ENCODE peak calls at places on chromosomes 3 and 15, in four cellular contexts. L is stomach, T is NCI-H2029, W is NCI-H460. F is an unnamed sample.

GRCh38 chr15:48974865-48975264 is 11.1 kb upstream of the SHC4 start:
- DNase-seq in L (no peak), T (no peak), W (no peak), F (no peak)

GRCh38 chr3:87167634-87168456 is 59.3 kb upstream of the CHMP2B start:
- DNase-seq in L (no peak), T (peak), W (peak), F (peak)

GRCh38 chr3:172065534-172065933 is 26.2 kb downstream of the FNDC3B start:
- DNase-seq in L (no peak), T (no peak), W (no peak), F (no peak)

GRCh38 chr3:42507252-42507651 is 4.8 kb downstream of the VIPR1 start:
- DNase-seq in L (peak), T (no peak), W (no peak), F (peak)

GRCh38 chr3:13229291-13229949 is 156.2 kb upstream of the IQSEC1 start:
- DNase-seq in L (no peak), T (peak), W (peak), F (no peak)

GRCh38 chr3:173932624-173933023 is 535.1 kb downstream of the NLGN1 start:
- DNase-seq in L (no peak), T (no peak), W (peak), F (no peak)

GRCh38 chr3:100902572-100902971 is 90.6 kb downstream of the ABI3BP start:
- DNase-seq in L (no peak), T (no peak), W (no peak), F (no peak)

GRCh38 chr3:56624725-56625124 is 58.3 kb downstream of the TASOR start:
- DNase-seq in L (no peak), T (no peak), W (no peak), F (no peak)

GRCh38 chr15:62469874-62470688 is 305.0 kb upstream of the C2CD4B start:
- DNase-seq in L (no peak), T (no peak), W (no peak), F (no peak)

GRCh38 chr15:52018693-52019393 is at the start of gene MAPK6:
- DNase-seq in L (peak), T (peak), W (peak), F (peak)

GRCh38 chr15:34436956-34437442 is 609 bp downstream of the GOLGA8A start:
- DNase-seq in L (peak), T (no peak), W (no peak), F (no peak)

GRCh38 chr15:45307230-45307924 is 55.3 kb downstream of the SLC28A2 start:
- DNase-seq in L (no peak), T (no peak), W (peak), F (peak)

GRCh38 chr3:47443611-47443995 is 32.1 kb downstream of the SCAP start:
- DNase-seq in L (peak), T (no peak), W (no peak), F (peak)

GRCh38 chr15:95266481-95267061 is 1035.2 kb downstream of the MCTP2 start:
- DNase-seq in L (no peak), T (no peak), W (no peak), F (no peak)

GRCh38 chr15:64837502-64837901 is 4.2 kb upstream of the PLEKHO2 start:
- DNase-seq in L (no peak), T (no peak), W (no peak), F (no peak)

GRCh38 chr15:68528891-68529290 is 49.9 kb upstream of the CORO2B start:
- DNase-seq in L (no peak), T (no peak), W (no peak), F (no peak)

GRCh38 chr3:94543161-94543560 is 480.3 kb downstream of the NSUN3 start:
- DNase-seq in L (no peak), T (no peak), W (no peak), F (no peak)

GRCh38 chr3:65146149-65146548 is 458.3 kb upstream of the ADAMTS9 start:
- DNase-seq in L (no peak), T (no peak), W (no peak), F (no peak)

GRCh38 chr3:30353711-30354467 is 252.5 kb upstream of the TGFBR2 start:
- DNase-seq in L (no peak), T (no peak), W (no peak), F (no peak)

GRCh38 chr3:136545664-136546266 is 206.4 kb downstream of the STAG1 start:
- DNase-seq in L (no peak), T (no peak), W (no peak), F (no peak)

GRCh38 chr15:90286678-90287077 is 21.2 kb downstream of the NGRN start:
- DNase-seq in L (no peak), T (no peak), W (peak), F (no peak)

GRCh38 chr15:82197734-82198594 is 64.6 kb downstream of the EFL1 start:
- DNase-seq in L (peak), T (peak), W (peak), F (peak)

GRCh38 chr15:77376770-77377169 is 43.1 kb downstream of the PEAK1 start:
- DNase-seq in L (no peak), T (no peak), W (no peak), F (no peak)

GRCh38 chr15:92954578-92954977 is 54.5 kb downstream of the CHD2 start:
- DNase-seq in L (no peak), T (no peak), W (peak), F (no peak)

GRCh38 chr3:111936191-111936841 is 42.5 kb upstream of the ABHD10 start:
- DNase-seq in L (no peak), T (no peak), W (peak), F (no peak)

GRCh38 chr15:51706347-51706746 is 25.0 kb downstream of the SCG3 start:
- DNase-seq in L (no peak), T (peak), W (no peak), F (no peak)

GRCh38 chr3:82814660-82815059 is 1053.2 kb upstream of the GBE1 start:
- DNase-seq in L (no peak), T (no peak), W (no peak), F (no peak)

GRCh38 chr15:89021224-89021623 is 67.0 kb upstream of the ABHD2 start:
- DNase-seq in L (no peak), T (no peak), W (no peak), F (peak)